ENCODE peak calls at places on chromosome 17, in eight cellular contexts. M, E, R, A, J, Q, U and K are unnamed samples.
A peak's percentile ranks its signal among the peaks of the same experiment; 100 is the strongest.

GRCh38 chr17:60355663-60356594 is 36.0 kb downstream of the USP32 start:
- DNase-seq in A (peak; percentile 36), U (no peak), R (no peak), Q (peak; percentile 27), M (peak; percentile 19), J (no peak), E (no peak), K (no peak)

GRCh38 chr17:18963126-18964017 is 11.4 kb downstream of the SLC5A10 start:
- DNase-seq in U (no peak), Q (no peak), R (no peak), M (no peak), J (no peak), E (no peak), A (no peak), K (no peak)

GRCh38 chr17:63967953-63968352 is 4.8 kb downstream of the SCN4A start:
- DNase-seq in E (peak; percentile 26), R (no peak), A (no peak), J (no peak), U (no peak), Q (peak; percentile 47), M (no peak), K (no peak)

GRCh38 chr17:73984981-73985380 is 218.5 kb upstream of the RPL38 start:
- DNase-seq in M (no peak), Q (peak; percentile 6), J (no peak), R (no peak), E (no peak), A (no peak), U (no peak), K (no peak)

GRCh38 chr17:68399638-68400403 is 57.5 kb downstream of the WIPI1 start:
- DNase-seq in Q (peak; percentile 47), J (no peak), U (no peak), A (no peak), R (no peak), M (peak; percentile 77), E (peak; percentile 75), K (no peak)

GRCh38 chr17:6568186-6568758 is 11.9 kb upstream of the PITPNM3 start:
- DNase-seq in U (no peak), M (no peak), E (no peak), R (no peak), A (no peak), Q (no peak), J (no peak), K (no peak)

GRCh38 chr17:64385187-64386083 is 5.2 kb downstream of the PECAM1 start:
- DNase-seq in J (no peak), Q (peak; percentile 36), M (peak; percentile 83), U (no peak), A (peak; percentile 95), E (peak; percentile 79), R (no peak), K (peak; percentile 80)

GRCh38 chr17:73342549-73343167 is 30.9 kb upstream of the CDC42EP4 start:
- DNase-seq in J (no peak), A (no peak), Q (no peak), R (no peak), M (peak; percentile 74), U (no peak), E (no peak), K (no peak)

GRCh38 chr17:37399404-37399803 is 7.2 kb downstream of the ACACA start:
- DNase-seq in Q (no peak), R (no peak), M (no peak), U (no peak), E (no peak), J (no peak), A (peak; percentile 28), K (no peak)